ENCODE peak calls at places on chromosome 13, in eight cellular contexts. L is ascending aorta, R is AG09309, B is fibroblast of pulmonary artery, H is lower leg skin, Z is upper lobe of right lung, O is uterus, Q is K562. M is an unnamed sample.

GRCh38 chr13:105165449-105166125 is 1369.9 kb downstream of the EFNB2 start:
- DNase-seq in L (no peak), R (no peak), B (no peak), H (no peak), Z (peak; percentile 71), O (no peak), Q (no peak), M (no peak)

GRCh38 chr13:91136806-91137205 is 210.7 kb upstream of the MIR17HG start:
- DNase-seq in L (no peak), R (no peak), B (no peak), H (no peak), Z (no peak), O (no peak), Q (peak; percentile 60), M (no peak)

GRCh38 chr13:27170521-27171243 is 929 bp downstream of the USP12 start:
- DNase-seq in L (peak; percentile 67), R (no peak), B (peak; percentile 45), H (no peak), Z (peak; percentile 78), O (peak; percentile 46), Q (peak; percentile 45), M (peak; percentile 36)

GRCh38 chr13:112333756-112334543 is 42.2 kb upstream of the SPACA7 start:
- DNase-seq in L (no peak), R (no peak), B (no peak), H (no peak), Z (no peak), O (no peak), Q (peak; percentile 18), M (no peak)

GRCh38 chr13:84405286-84405685 is 523.0 kb upstream of the SLITRK1 start:
- DNase-seq in L (no peak), R (no peak), B (peak; percentile 36), H (no peak), Z (no peak), O (no peak), Q (no peak), M (peak; percentile 39)

GRCh38 chr13:107124129-107124718 is 556.3 kb upstream of the ARGLU1 start:
- DNase-seq in L (no peak), R (no peak), B (peak; percentile 26), H (no peak), Z (no peak), O (no peak), Q (peak; percentile 5), M (peak; percentile 5)

GRCh38 chr13:112955956-112956355 is 13.1 kb upstream of the MCF2L start:
- DNase-seq in L (no peak), R (no peak), B (no peak), H (no peak), Z (no peak), O (no peak), Q (no peak), M (no peak)

GRCh38 chr13:76937416-76937815 is 10.9 kb upstream of the ACOD1 start:
- DNase-seq in L (no peak), R (peak; percentile 77), B (peak; percentile 97), H (peak; percentile 43), Z (no peak), O (no peak), Q (no peak), M (peak; percentile 97)

GRCh38 chr13:42990991-42991891 is 800 bp downstream of the EPSTI1 start:
- DNase-seq in L (no peak), R (no peak), B (no peak), H (no peak), Z (no peak), O (no peak), Q (no peak), M (no peak)

GRCh38 chr13:44052843-44053607 is 173.3 kb downstream of the LACC1 start:
- DNase-seq in L (peak; percentile 67), R (peak; percentile 29), B (peak; percentile 79), H (no peak), Z (peak; percentile 73), O (peak; percentile 39), Q (no peak), M (peak; percentile 52)

GRCh38 chr13:110187501-110188161 is 119.3 kb downstream of the COL4A1 start:
- DNase-seq in L (no peak), R (peak; percentile 35), B (peak; percentile 97), H (no peak), Z (peak; percentile 17), O (no peak), Q (no peak), M (peak; percentile 93)

GRCh38 chr13:27203854-27204253 is 32.2 kb upstream of the USP12 start:
- DNase-seq in L (no peak), R (no peak), B (peak; percentile 50), H (no peak), Z (no peak), O (no peak), Q (no peak), M (peak; percentile 42)

GRCh38 chr13:33281951-33282595 is 3.5 kb downstream of the STARD13 start:
- DNase-seq in L (no peak), R (no peak), B (peak; percentile 41), H (no peak), Z (no peak), O (no peak), Q (no peak), M (peak; percentile 47)

GRCh38 chr13:36548129-36548528 is 115.8 kb downstream of the CCNA1 start:
- DNase-seq in L (no peak), R (no peak), B (no peak), H (no peak), Z (no peak), O (no peak), Q (no peak), M (no peak)

GRCh38 chr13:93169980-93170379 is 56.6 kb upstream of the GPC6 start:
- DNase-seq in L (no peak), R (peak; percentile 57), B (peak; percentile 67), H (no peak), Z (no peak), O (no peak), Q (no peak), M (peak; percentile 78)

GRCh38 chr13:66341038-66341437 is 889.1 kb downstream of the PCDH9 start:
- DNase-seq in L (no peak), R (no peak), B (no peak), H (no peak), Z (no peak), O (no peak), Q (no peak), M (no peak)

DNA sequence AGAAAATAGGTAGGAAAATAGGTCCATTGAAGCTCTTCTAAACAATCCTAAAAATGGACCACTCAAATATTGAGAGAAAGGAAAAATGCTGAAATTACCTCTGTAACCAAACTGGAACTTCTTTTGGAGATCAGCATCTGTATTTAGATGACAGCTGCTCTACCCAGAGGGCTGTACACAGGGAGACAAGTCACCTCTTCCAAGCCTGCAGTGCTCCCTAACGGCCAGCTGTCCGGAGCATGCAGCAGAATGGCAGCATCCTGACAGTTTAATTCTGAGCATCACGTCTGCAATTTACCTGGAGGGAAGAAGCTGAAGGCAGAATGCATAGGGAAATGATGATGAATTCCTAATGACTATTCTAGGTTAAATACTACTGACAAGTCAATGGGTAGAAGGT is 62.8 kb upstream of the DIAPH3 start:
- DNase-seq in L (no peak), R (no peak), B (peak; percentile 48), H (no peak), Z (no peak), O (no peak), Q (peak; percentile 8), M (peak; percentile 25)
- TF ChIP-seq CTCF in L (no peak), R (peak; percentile 50), B (peak; percentile 49), H (no peak), Z (no peak), O (no peak), Q (peak; percentile 67), M (no peak)

DNA sequence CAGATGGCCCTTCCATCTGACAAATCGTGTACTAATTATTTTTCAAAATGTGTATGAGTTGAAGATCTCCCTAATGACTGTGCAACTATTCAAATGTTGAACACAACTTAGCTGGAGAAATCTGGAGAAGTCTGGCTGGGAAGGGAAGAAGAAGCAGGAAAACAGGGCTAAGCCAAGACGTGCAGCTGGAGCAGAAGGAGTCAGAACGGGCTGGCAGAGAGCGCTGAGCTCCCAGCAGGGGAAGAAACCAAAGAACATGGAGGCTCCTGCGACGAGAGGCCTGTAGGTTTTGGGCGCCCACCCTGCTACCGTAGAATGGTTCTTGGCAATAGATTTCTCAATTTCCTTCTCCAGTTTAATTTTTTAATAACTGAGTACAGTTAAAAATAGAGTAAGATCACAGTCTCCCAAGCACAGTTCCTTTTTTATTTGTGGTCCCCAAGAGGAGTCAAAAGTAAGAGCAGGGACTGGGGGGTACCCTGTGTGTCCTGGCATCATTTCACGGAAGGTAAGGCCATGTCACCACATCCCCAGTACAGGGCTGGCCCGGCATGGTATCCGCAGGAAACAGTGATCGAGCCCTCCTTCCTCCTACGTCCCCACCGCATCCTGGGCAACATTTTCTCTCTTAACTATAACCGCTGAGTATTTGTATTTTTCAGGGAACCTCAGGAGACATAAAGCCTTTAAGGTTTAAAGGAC is 13.4 kb upstream of the LATS2 start:
- DNase-seq in L (no peak), R (no peak), B (no peak), H (no peak), Z (no peak), O (peak; percentile 55), Q (no peak), M (peak; percentile 60)
- H3K4me3 ChIP-seq in L (peak overlapping the region; percentile 90), R (no peak overlapping the region), B (no peak overlapping the region), H (no peak overlapping the region), Z (peak overlapping the region; percentile 52), O (peak overlapping the region; percentile 37), Q (no peak overlapping the region), M (no peak overlapping the region)

DNA sequence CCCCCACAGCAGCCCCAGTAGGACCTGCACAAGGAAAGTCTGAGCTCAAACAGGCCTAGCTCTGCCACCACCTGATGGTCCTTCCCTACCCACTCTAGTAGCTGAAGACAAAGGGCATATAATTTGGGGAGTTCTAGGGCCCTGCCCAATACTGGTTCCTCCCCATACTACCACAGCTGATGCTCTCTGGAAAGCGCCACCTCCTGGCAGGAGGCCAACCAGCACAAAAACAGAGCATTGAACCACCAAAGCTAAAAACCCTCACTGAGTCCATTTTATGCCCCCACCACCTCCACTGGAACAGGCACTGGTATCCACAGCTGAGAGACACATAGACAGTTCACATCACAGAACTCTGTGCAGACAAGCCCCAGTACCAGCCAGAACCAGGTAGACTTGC is 1276.8 kb downstream of the OLFM4 start:
- DNase-seq in L (no peak), R (no peak), B (no peak), H (no peak), Z (no peak), O (no peak), Q (no peak), M (no peak)
- TF ChIP-seq CTCF in L (no peak), R (no peak), B (no peak), H (no peak), Z (no peak), O (no peak), Q (no peak), M (no peak)

DNA sequence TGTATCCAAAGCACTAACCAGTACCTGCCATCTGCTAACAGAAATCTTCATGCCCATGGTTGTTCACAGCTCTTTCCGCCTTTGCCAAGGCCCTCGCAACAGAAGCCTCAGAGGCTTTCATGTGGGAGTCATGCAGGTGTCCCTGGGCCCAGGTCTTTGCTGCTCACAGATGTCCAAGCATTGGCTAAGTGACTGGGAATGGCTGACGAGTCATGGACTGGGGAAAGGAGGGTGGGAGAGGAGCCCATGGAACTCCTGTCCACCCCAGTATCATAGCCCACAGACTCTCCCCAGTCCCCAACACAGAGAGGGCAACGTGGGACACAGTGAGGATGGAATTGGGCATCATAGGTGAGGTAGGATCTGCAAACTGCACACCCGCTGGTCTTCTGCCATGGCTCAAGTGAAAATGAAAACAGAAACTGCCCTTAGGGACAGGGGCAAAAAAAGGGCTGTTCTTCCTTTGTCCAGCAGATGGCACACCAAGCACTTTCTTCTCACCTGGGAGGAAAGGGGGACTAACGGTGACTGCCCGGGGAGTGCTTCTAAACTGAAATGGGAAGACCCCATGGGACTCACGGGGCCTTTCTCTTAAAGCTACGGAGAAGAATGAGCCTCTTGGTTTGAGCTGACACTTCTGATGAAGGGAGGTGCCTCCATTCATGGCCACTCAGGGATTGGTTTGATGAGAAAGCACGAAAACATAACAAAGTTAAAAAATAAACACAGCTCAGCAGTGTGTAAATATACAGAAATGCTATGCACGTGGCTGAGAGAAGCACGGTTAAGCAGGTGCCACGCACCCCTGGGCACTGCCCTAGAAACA is 11.1 kb upstream of the DHRS12 start:
- DNase-seq in L (peak; percentile 76), R (no peak), B (peak; percentile 71), H (no peak), Z (no peak), O (peak; percentile 65), Q (peak; percentile 49), M (peak; percentile 69)
- H3K4me3 ChIP-seq in L (peak overlapping the region; percentile 50), R (peak overlapping the region; percentile 24), B (peak overlapping the region; percentile 41), H (no peak overlapping the region), Z (peak overlapping the region; percentile 30), O (no peak overlapping the region), Q (no peak overlapping the region), M (peak overlapping the region; percentile 49)

M was measured in fibroblast of the aortic adventitia.